ENCODE peak calls at places on chromosomes 4 and X, in five cellular contexts. One of them, this sample, is unnamed.

GRCh38 chr4:663438-664428 is 10.3 kb downstream of the ATP5ME start:
- DNase-seq in neural progenitor cell: peak; percentile 83
- DNase-seq in psoas muscle: peak; percentile 64
- DNase-seq in brain microvascular endothelial cell: no peak
- DNase-seq in tibial nerve: no peak
- DNase-seq in this sample: no peak

GRCh38 chr4:76605099-76605563 is 170.1 kb downstream of the SHROOM3 start:
- DNase-seq in tibial nerve: no peak
- DNase-seq in psoas muscle: no peak
- DNase-seq in neural progenitor cell: no peak
- DNase-seq in brain microvascular endothelial cell: no peak
- DNase-seq in this sample: no peak

GRCh38 chr4:40621592-40622512 is 7.8 kb downstream of the RBM47 start:
- DNase-seq in psoas muscle: peak; percentile 78
- DNase-seq in tibial nerve: peak; percentile 81
- DNase-seq in brain microvascular endothelial cell: peak; percentile 87
- DNase-seq in neural progenitor cell: no peak
- DNase-seq in this sample: peak; percentile 75

GRCh38 chrX:148530464-148531077 is 30.2 kb downstream of the AFF2 start:
- DNase-seq in psoas muscle: no peak
- DNase-seq in brain microvascular endothelial cell: peak; percentile 18
- DNase-seq in neural progenitor cell: peak; percentile 43
- DNase-seq in tibial nerve: peak; percentile 19
- DNase-seq in this sample: no peak

GRCh38 chr4:105171912-105172311 is 25.2 kb downstream of the TET2 start:
- DNase-seq in brain microvascular endothelial cell: no peak
- DNase-seq in neural progenitor cell: no peak
- DNase-seq in psoas muscle: no peak
- DNase-seq in tibial nerve: no peak
- DNase-seq in this sample: no peak

GRCh38 chr4:10077492-10078335 is 38.9 kb downstream of the WDR1 start:
- DNase-seq in neural progenitor cell: no peak
- DNase-seq in tibial nerve: no peak
- DNase-seq in psoas muscle: no peak
- DNase-seq in brain microvascular endothelial cell: no peak
- DNase-seq in this sample: no peak

GRCh38 chrX:119885554-119886428 is 9.9 kb upstream of the AKAP14 start:
- DNase-seq in tibial nerve: no peak
- DNase-seq in neural progenitor cell: no peak
- DNase-seq in brain microvascular endothelial cell: no peak
- DNase-seq in psoas muscle: no peak
- DNase-seq in this sample: no peak

GRCh38 chr4:140857111-140857510 is 100.9 kb upstream of the TBC1D9 start:
- DNase-seq in tibial nerve: no peak
- DNase-seq in psoas muscle: no peak
- DNase-seq in neural progenitor cell: no peak
- DNase-seq in brain microvascular endothelial cell: no peak
- DNase-seq in this sample: peak; percentile 58

GRCh38 chr4:123640271-123640670 is 243.7 kb downstream of the SPRY1 start:
- DNase-seq in neural progenitor cell: no peak
- DNase-seq in psoas muscle: no peak
- DNase-seq in tibial nerve: no peak
- DNase-seq in brain microvascular endothelial cell: no peak
- DNase-seq in this sample: no peak

GRCh38 chrX:129957241-129958099 is 25.0 kb upstream of the BCORL1 start:
- DNase-seq in brain microvascular endothelial cell: no peak
- DNase-seq in neural progenitor cell: peak; percentile 79
- DNase-seq in tibial nerve: peak; percentile 32
- DNase-seq in psoas muscle: peak; percentile 76
- DNase-seq in this sample: peak; percentile 36

GRCh38 chr4:147924604-147925412 is 192.9 kb downstream of the ARHGAP10 start:
- DNase-seq in tibial nerve: no peak
- DNase-seq in psoas muscle: no peak
- DNase-seq in brain microvascular endothelial cell: peak; percentile 22
- DNase-seq in neural progenitor cell: peak; percentile 79
- DNase-seq in this sample: peak; percentile 8

GRCh38 chr4:173371292-173372192 is 788 bp downstream of the SAP30 start:
- DNase-seq in psoas muscle: peak; percentile 84
- DNase-seq in neural progenitor cell: peak; percentile 83
- DNase-seq in brain microvascular endothelial cell: peak; percentile 55
- DNase-seq in tibial nerve: peak; percentile 43
- DNase-seq in this sample: peak; percentile 64

GRCh38 chrX:37060999-37061398 is 52.8 kb downstream of the FAM47C start:
- DNase-seq in neural progenitor cell: peak; percentile 54
- DNase-seq in psoas muscle: no peak
- DNase-seq in brain microvascular endothelial cell: peak; percentile 22
- DNase-seq in tibial nerve: no peak
- DNase-seq in this sample: peak; percentile 7

GRCh38 chr4:140612356-140612755 is 43.6 kb upstream of the UCP1 start:
- DNase-seq in psoas muscle: no peak
- DNase-seq in tibial nerve: no peak
- DNase-seq in neural progenitor cell: no peak
- DNase-seq in brain microvascular endothelial cell: no peak
- DNase-seq in this sample: no peak

GRCh38 chrX:104195489-104196084 is 29.3 kb downstream of the FAM199X start:
- DNase-seq in psoas muscle: no peak
- DNase-seq in neural progenitor cell: peak; percentile 36
- DNase-seq in brain microvascular endothelial cell: peak; percentile 21
- DNase-seq in tibial nerve: peak; percentile 4
- DNase-seq in this sample: no peak

GRCh38 chrX:135652602-135653001 is 60.8 kb upstream of the CT45A1 start:
- DNase-seq in brain microvascular endothelial cell: no peak
- DNase-seq in tibial nerve: no peak
- DNase-seq in neural progenitor cell: no peak
- DNase-seq in psoas muscle: no peak
- DNase-seq in this sample: no peak

GRCh38 chr4:78766650-78767049 is 9.5 kb upstream of the BMP2K start:
- DNase-seq in tibial nerve: no peak
- DNase-seq in brain microvascular endothelial cell: no peak
- DNase-seq in neural progenitor cell: no peak
- DNase-seq in psoas muscle: no peak
- DNase-seq in this sample: no peak

GRCh38 chr4:77196866-77197265 is 39.9 kb downstream of the CCNG2 start:
- DNase-seq in neural progenitor cell: no peak
- DNase-seq in brain microvascular endothelial cell: no peak
- DNase-seq in tibial nerve: no peak
- DNase-seq in psoas muscle: no peak
- DNase-seq in this sample: no peak

GRCh38 chrX:49184294-49185061 is 1.7 kb downstream of the PRICKLE3 start:
- DNase-seq in psoas muscle: peak; percentile 94
- DNase-seq in neural progenitor cell: peak; percentile 97
- DNase-seq in tibial nerve: peak; percentile 89
- DNase-seq in brain microvascular endothelial cell: peak; percentile 83
- DNase-seq in this sample: peak; percentile 76

DNA sequence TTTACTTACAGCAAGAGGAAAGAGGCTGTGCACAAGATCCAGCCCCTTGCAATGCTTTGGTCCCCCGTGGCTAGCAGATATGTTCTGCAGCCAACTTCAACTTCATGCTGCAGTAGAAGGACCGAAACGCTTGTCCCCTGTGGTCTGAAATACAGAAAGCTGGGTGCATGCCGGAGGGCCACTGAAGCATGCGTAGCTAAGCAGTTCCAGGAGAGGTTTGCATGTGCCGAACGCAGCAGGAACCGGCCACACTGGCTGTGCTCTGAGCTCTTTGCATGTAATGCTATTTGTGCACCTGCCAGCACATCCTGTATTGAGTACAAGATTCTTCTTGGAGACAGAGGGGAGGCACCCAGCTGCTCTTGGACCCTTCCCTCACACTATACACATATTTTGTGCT is 35.8 kb upstream of the SHISA3 start:
- DNase-seq in tibial nerve: no peak
- DNase-seq in brain microvascular endothelial cell: no peak
- DNase-seq in neural progenitor cell: peak; percentile 3
- DNase-seq in psoas muscle: no peak
- DNase-seq in this sample: no peak
- H3K27ac ChIP-seq in tibial nerve: no peak overlapping the region
- H3K27ac ChIP-seq in brain microvascular endothelial cell: no peak overlapping the region
- H3K27ac ChIP-seq in neural progenitor cell: no peak overlapping the region
- H3K27ac ChIP-seq in psoas muscle: no peak overlapping the region
- H3K27ac ChIP-seq in this sample: no peak overlapping the region

GRCh38 chr4:24912252-24913098 is at the start of gene CCDC149:
- DNase-seq in psoas muscle: peak; percentile 79
- DNase-seq in brain microvascular endothelial cell: peak; percentile 25
- DNase-seq in neural progenitor cell: peak; percentile 89
- DNase-seq in tibial nerve: no peak
- DNase-seq in this sample: peak; percentile 60
- TF ChIP-seq CTCF in psoas muscle: peak; percentile 13
- TF ChIP-seq CTCF in brain microvascular endothelial cell: no peak
- TF ChIP-seq CTCF in neural progenitor cell: peak; percentile 30
- TF ChIP-seq CTCF in tibial nerve: peak; percentile 20
- TF ChIP-seq CTCF in this sample: no peak

GRCh38 chr4:74316397-74316796 is 8.1 kb downstream of the EPGN start:
- DNase-seq in neural progenitor cell: no peak
- DNase-seq in brain microvascular endothelial cell: no peak
- DNase-seq in psoas muscle: no peak
- DNase-seq in tibial nerve: no peak
- DNase-seq in this sample: no peak

GRCh38 chr4:74320559-74321118 is 12.4 kb downstream of the EPGN start:
- DNase-seq in tibial nerve: no peak
- DNase-seq in neural progenitor cell: peak; percentile 63
- DNase-seq in psoas muscle: no peak
- DNase-seq in brain microvascular endothelial cell: peak; percentile 55
- DNase-seq in this sample: peak; percentile 85

GRCh38 chr4:74318270-74318669 is 10.0 kb downstream of the EPGN start:
- DNase-seq in tibial nerve: no peak
- DNase-seq in psoas muscle: no peak
- DNase-seq in neural progenitor cell: no peak
- DNase-seq in brain microvascular endothelial cell: no peak
- DNase-seq in this sample: no peak

GRCh38 chr4:74317616-74318256 is 9.5 kb downstream of the EPGN start:
- DNase-seq in neural progenitor cell: no peak
- DNase-seq in tibial nerve: no peak
- DNase-seq in psoas muscle: no peak
- DNase-seq in brain microvascular endothelial cell: no peak
- DNase-seq in this sample: no peak

GRCh38 chr4:74319506-74319905 is 11.2 kb downstream of the EPGN start:
- DNase-seq in neural progenitor cell: no peak
- DNase-seq in tibial nerve: no peak
- DNase-seq in psoas muscle: no peak
- DNase-seq in brain microvascular endothelial cell: peak; percentile 14
- DNase-seq in this sample: no peak
- H3K27ac ChIP-seq in neural progenitor cell: no peak overlapping the region
- H3K27ac ChIP-seq in tibial nerve: no peak overlapping the region
- H3K27ac ChIP-seq in psoas muscle: no peak overlapping the region
- H3K27ac ChIP-seq in brain microvascular endothelial cell: no peak overlapping the region
- H3K27ac ChIP-seq in this sample: no peak overlapping the region

GRCh38 chr4:2462992-2463762 is 5.7 kb upstream of the RNF4 start:
- DNase-seq in tibial nerve: no peak
- DNase-seq in neural progenitor cell: peak; percentile 26
- DNase-seq in brain microvascular endothelial cell: no peak
- DNase-seq in psoas muscle: no peak
- DNase-seq in this sample: no peak
- TF ChIP-seq CTCF in tibial nerve: no peak
- TF ChIP-seq CTCF in neural progenitor cell: no peak
- TF ChIP-seq CTCF in brain microvascular endothelial cell: no peak
- TF ChIP-seq CTCF in psoas muscle: no peak
- TF ChIP-seq CTCF in this sample: peak; percentile 33

GRCh38 chr4:8820178-8821102 is 51.2 kb downstream of the HMX1 start:
- DNase-seq in tibial nerve: no peak
- DNase-seq in neural progenitor cell: peak; percentile 1
- DNase-seq in brain microvascular endothelial cell: no peak
- DNase-seq in psoas muscle: no peak
- DNase-seq in this sample: no peak
- H3K27ac ChIP-seq in tibial nerve: no peak overlapping the region
- H3K27ac ChIP-seq in neural progenitor cell: no peak overlapping the region
- H3K27ac ChIP-seq in brain microvascular endothelial cell: no peak overlapping the region
- H3K27ac ChIP-seq in psoas muscle: no peak overlapping the region
- H3K27ac ChIP-seq in this sample: no peak overlapping the region

DNA sequence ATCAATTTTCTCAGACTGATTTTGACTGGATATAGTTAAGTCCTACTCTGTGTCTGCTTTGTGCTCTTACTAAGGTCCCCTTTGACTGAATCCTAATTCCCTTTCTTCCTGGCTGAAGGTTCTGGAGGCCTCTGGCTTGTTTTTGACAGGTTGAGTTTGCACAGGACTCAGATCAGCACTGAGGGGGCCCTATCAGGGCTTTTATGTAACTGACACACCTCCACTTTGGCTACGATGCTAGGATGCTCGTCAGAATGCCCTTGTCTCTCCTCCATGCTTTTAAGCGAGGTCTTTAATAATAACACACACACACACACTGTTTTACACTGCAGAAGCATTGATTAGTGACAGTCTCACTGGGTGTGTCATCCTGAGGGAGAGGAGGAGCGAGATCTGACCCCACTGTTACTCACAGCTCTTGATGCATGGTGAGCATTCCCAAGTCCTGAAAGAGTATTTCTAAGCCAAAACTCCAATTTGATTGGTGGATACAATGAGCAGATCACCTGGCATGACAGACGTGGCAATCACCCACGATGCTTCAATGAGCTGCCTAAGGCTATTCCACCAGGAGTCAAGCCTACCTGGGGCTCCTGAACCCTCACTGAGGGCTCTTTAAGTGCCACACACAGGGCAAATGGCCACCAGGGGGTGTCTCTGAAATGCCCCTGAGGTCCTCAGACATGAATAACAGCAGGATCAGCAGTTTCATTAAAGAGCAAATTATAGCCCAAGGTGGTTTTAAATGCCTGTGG is 130.4 kb upstream of the CPEB2 start:
- DNase-seq in psoas muscle: no peak
- DNase-seq in neural progenitor cell: peak; percentile 27
- DNase-seq in tibial nerve: no peak
- DNase-seq in brain microvascular endothelial cell: no peak
- DNase-seq in this sample: peak; percentile 2
- TF ChIP-seq CTCF in psoas muscle: no peak
- TF ChIP-seq CTCF in neural progenitor cell: peak; percentile 49
- TF ChIP-seq CTCF in tibial nerve: no peak
- TF ChIP-seq CTCF in brain microvascular endothelial cell: peak; percentile 50
- TF ChIP-seq CTCF in this sample: no peak

DNA sequence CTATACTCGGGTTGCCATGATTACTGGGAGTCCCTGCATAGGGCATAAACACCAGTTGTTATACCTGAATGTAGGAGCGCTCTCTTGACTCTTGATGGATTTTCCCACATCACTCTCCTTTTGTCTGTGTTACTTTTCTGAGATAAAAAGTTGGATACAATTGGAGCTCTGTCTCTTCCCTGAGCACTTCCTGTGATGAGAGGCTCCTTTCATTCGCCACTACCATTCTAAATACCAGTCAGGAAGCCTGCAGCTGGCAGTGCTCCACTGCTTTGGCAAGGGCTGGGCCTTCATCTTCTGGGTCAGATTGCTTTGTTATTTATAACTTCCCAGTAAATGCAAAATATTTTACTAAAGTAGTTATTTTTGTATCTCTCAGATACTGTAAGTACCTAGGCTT is 13.9 kb downstream of the TCEANC start:
- DNase-seq in brain microvascular endothelial cell: no peak
- DNase-seq in psoas muscle: no peak
- DNase-seq in tibial nerve: no peak
- DNase-seq in neural progenitor cell: no peak
- DNase-seq in this sample: no peak
- H3K27ac ChIP-seq in brain microvascular endothelial cell: no peak overlapping the region
- H3K27ac ChIP-seq in psoas muscle: no peak overlapping the region
- H3K27ac ChIP-seq in tibial nerve: no peak overlapping the region
- H3K27ac ChIP-seq in neural progenitor cell: no peak overlapping the region
- H3K27ac ChIP-seq in this sample: no peak overlapping the region